ENCODE peak calls at places on chromosomes 4 and X, in six cellular contexts. I is adrenal gland, T is right atrium auricular region, X is astrocyte, N is Caco-2, V is cardiac muscle cell. P is an unnamed sample. For H3K9me3 and H3K4me1, the result is how much of the 10 kb centered on the place peaks cover.

GRCh38 chr4:145956288-145956890 is 17.8 kb upstream of the ZNF827 start:
- DNase-seq in I (peak), T (no peak), X (no peak), N (peak), V (peak), P (peak)

GRCh38 chr4:3513807-3514206 is 18.4 kb downstream of the LRPAP1 start:
- DNase-seq in I (no peak), T (no peak), X (no peak), N (no peak), V (no peak), P (no peak)

GRCh38 chr4:153159728-153160221 is 44.5 kb upstream of the TRIM2 start:
- DNase-seq in I (no peak), T (no peak), X (peak), N (no peak), V (peak), P (no peak)

GRCh38 chrX:125203379-125203736 is 116.3 kb upstream of the TEX13C start:
- DNase-seq in I (peak), T (no peak), X (no peak), N (no peak), V (no peak), P (no peak)

GRCh38 chrX:134999469-134999868 is 8.7 kb downstream of the SMIM10 start:
- DNase-seq in I (no peak), T (no peak), X (peak), N (peak), V (peak), P (no peak)

GRCh38 chrX:10555846-10556245 is 64.5 kb downstream of the MID1 start:
- DNase-seq in I (no peak), T (no peak), X (no peak), N (no peak), V (no peak), P (no peak)

GRCh38 chr4:39085891-39086290 is 23.9 kb downstream of the KLHL5 start:
- DNase-seq in I (no peak), T (no peak), X (peak), N (no peak), V (peak), P (no peak)

GRCh38 chr4:54227261-54228063 is 1.6 kb upstream of the PDGFRA start:
- DNase-seq in I (no peak), T (peak), X (peak), N (peak), V (peak), P (no peak)

GRCh38 chr4:53905935-53906377 is 158.4 kb downstream of the CHIC2 start:
- DNase-seq in I (no peak), T (no peak), X (peak), N (peak), V (peak), P (peak)

GRCh38 chr4:151184523-151185458 is 85.4 kb downstream of the RPS3A start:
- DNase-seq in I (no peak), T (no peak), X (peak), N (peak), V (peak), P (peak)

GRCh38 chrX:150693782-150694574 is 782 bp downstream of the MTMR1 start:
- DNase-seq in I (peak), T (no peak), X (peak), N (peak), V (peak), P (peak)

GRCh38 chr4:74230902-74231499 is 73.1 kb downstream of the MTHFD2L start:
- DNase-seq in I (no peak), T (peak), X (peak), N (no peak), V (peak), P (no peak)

GRCh38 chr4:53905281-53905934 is 159.0 kb downstream of the CHIC2 start:
- DNase-seq in I (no peak), T (no peak), X (no peak), N (no peak), V (peak), P (no peak)

GRCh38 chr4:21046121-21046520 is 345.9 kb downstream of the PACRGL start:
- DNase-seq in I (no peak), T (no peak), X (peak), N (no peak), V (peak), P (no peak)

GRCh38 chrX:148593987-148594386 is 93.6 kb downstream of the AFF2 start:
- DNase-seq in I (no peak), T (no peak), X (no peak), N (no peak), V (peak), P (no peak)

GRCh38 chr4:47836655-47837581 is 949 bp downstream of the CORIN start:
- DNase-seq in I (peak), T (peak), X (peak), N (peak), V (peak), P (peak)

GRCh38 chr4:169410839-169411770 is 140.3 kb upstream of the SH3RF1 start:
- DNase-seq in I (peak), T (no peak), X (peak), N (no peak), V (peak), P (no peak)

GRCh38 chr4:159608434-159608833 is 505.6 kb downstream of the RAPGEF2 start:
- DNase-seq in I (no peak), T (no peak), X (peak), N (no peak), V (peak), P (no peak)

GRCh38 chr4:57094482-57095223 is 15.5 kb downstream of the IGFBP7 start:
- DNase-seq in I (no peak), T (no peak), X (peak), N (no peak), V (peak), P (no peak)

GRCh38 chr4:183987529-183987946 is 82.4 kb downstream of the STOX2 start:
- DNase-seq in I (peak), T (peak), X (peak), N (peak), V (peak), P (peak)

GRCh38 chrX:152896450-152896849 is 1.4 kb upstream of the ZNF185 start:
- DNase-seq in I (no peak), T (no peak), X (no peak), N (no peak), V (no peak), P (no peak)

GRCh38 chrX:47843363-47843762 is 6.7 kb downstream of the ZNF81 start:
- DNase-seq in I (no peak), T (no peak), X (no peak), N (no peak), V (no peak), P (no peak)

GRCh38 chrX:20066968-20067708 is 49.6 kb downstream of the MAP7D2 start:
- DNase-seq in I (no peak), T (no peak), X (peak), N (peak), V (peak), P (peak)

GRCh38 chr4:81405900-81406401 is 65.8 kb downstream of the RASGEF1B start:
- DNase-seq in I (peak), T (no peak), X (peak), N (peak), V (peak), P (no peak)
- H3K4me3 ChIP-seq in I (no peak), T (no peak), X (no peak), N (no peak), V (peak), P (peak)

GRCh38 chr4:404006-404405 is 66.4 kb downstream of the ZNF141 start:
- DNase-seq in I (no peak), T (no peak), X (no peak), N (no peak), V (no peak), P (no peak)
- H3K9me3 ChIP-seq in I (under half), T (half or more), X (under half), N (under half), V (under half), P (under half)

DNA sequence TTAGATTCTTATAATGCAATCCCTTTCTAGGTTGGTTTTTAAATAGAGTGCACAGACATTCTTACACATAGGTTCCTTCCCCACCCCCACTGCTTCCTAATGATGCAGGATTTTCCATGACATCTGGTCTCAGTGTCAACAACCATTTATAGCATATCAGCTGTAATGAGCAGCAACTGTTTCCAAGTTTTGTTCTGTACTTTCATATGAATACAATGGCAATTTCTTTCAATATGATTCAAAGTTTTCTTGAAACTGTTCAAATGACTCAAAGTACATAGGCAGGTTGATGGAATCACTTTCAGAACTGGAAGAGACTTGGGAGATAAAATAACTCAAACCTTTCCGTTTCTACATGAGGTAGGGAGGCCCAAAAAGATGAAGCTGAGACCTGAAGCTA is 220.7 kb downstream of the CAMK2D start:
- DNase-seq in I (no peak), T (no peak), X (peak), N (no peak), V (peak), P (no peak)
- H3K4me1 ChIP-seq in I (under half), T (under half), X (under half), N (under half), V (under half), P (under half)

GRCh38 chr4:6561173-6561516 is 13.8 kb upstream of the MAN2B2 start:
- DNase-seq in I (no peak), T (no peak), X (no peak), N (no peak), V (peak), P (no peak)

GRCh38 chr4:6560416-6561172 is 14.4 kb upstream of the MAN2B2 start:
- DNase-seq in I (no peak), T (no peak), X (peak), N (no peak), V (peak), P (no peak)

GRCh38 chr4:6561706-6562371 is 13.2 kb upstream of the MAN2B2 start:
- DNase-seq in I (no peak), T (no peak), X (no peak), N (no peak), V (no peak), P (no peak)

GRCh38 chr4:6563935-6564645 is 10.9 kb upstream of the MAN2B2 start:
- DNase-seq in I (no peak), T (no peak), X (no peak), N (no peak), V (no peak), P (no peak)

DNA sequence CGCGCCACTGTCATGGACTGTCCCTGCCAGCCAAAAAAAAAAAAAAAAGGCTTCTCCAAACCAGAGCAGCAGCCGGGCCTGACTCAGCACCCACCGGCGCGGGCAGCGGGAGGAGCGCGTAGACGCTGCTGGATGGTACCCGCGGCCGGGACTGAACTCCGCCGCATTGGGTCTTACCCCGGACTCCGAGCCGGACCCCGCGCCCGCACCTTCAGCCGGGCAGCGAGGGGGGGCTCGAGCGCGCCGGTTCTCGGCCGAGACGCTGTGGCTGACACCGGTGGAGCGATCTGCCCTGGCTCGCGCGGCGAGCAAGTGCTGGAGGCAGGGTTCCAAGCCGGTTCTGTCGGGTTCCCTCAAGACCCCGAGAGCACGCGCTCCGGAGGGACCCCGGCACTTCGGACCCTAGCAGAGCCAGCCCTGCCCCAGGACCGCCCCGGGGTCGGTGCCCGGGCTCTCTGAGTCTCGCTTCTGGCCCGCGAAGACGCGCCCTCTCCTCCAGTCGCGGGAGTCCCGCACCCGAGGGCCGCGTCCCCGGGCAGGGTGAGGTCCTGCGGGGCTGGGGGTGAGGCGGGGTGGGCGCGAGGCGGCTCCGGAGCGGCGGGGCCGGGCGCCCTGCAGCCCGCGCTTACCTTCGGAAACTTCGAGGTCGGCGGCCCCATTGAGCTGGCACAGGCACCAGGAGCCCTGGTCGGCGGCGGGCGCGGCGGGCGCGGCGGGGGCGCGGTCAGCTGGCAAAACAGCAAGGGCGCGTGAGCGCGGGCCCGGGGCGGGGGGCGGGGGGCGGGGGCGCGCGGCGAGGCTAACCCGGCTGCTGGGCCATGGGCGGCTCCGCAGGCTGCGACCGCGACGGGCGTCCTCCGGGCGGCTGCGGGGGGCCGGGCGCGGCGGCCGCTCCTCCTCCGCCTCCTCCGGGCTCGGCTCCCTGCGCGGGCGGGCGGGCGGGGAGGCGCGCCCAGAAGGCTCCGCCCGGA is 11.8 kb upstream of the MAN2B2 start:
- DNase-seq in I (no peak), T (no peak), X (no peak), N (no peak), V (peak), P (no peak)
- H3K4me3 ChIP-seq in I (no peak), T (peak), X (peak), N (no peak), V (peak), P (peak)

DNA sequence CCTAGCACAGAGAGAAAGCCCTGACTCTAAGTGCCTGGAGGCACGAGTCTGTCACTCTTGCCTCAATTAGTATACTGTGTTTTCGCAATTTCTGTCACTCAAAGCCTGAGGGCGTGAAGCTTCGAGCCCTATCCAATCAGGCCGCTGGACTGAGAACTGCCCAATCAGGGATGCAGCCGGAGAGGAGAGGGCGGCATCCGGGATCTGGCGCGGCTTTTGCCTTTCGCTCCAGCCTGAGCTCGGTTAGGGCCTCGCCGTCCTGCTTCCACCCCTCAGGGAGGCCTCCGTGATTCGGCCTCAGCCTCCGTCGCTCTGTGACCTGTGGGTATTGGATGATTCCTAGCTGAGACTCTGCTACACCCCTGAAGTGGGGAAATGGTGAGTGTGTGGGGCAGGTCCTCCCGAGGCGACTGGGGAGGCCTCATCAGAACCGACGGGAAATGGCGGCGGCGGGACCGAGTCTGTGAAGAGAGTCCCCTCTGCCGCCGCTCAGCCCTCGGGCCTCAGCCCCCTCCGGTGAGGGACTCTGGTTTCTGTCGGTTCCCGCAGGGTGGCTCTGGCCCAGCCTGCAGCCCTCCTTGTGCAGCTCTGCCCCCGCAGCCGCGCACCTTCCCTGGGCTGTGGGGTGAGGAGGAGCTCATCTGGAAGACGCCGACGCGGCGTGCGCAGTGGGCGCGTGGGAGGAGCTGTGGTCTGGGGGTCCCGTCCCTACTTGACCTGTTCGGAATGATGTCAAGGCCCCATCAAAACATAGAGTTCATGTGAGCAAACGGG is 48.5 kb downstream of the ZNF141 start:
- DNase-seq in I (no peak), T (no peak), X (no peak), N (no peak), V (no peak), P (no peak)
- H3K9me3 ChIP-seq in I (under half), T (half or more), X (under half), N (under half), V (under half), P (under half)